ENCODE peak calls at places on chromosomes 12 and 14, in five cellular contexts. One of them, this sample, is unnamed.
A peak's percentile ranks its signal among the peaks of the same experiment; 100 is the strongest.

GRCh38 chr14:102943454-102943853 is 21.0 kb downstream of the AMN start:
- DNase-seq in H1: no peak
- DNase-seq in SK-N-SH: no peak
- DNase-seq in HCT116: no peak
- DNase-seq in GM12878: no peak
- DNase-seq in this sample: no peak

GRCh38 chr12:70664463-70664862 is 27.2 kb upstream of the PTPRB start:
- DNase-seq in H1: no peak
- DNase-seq in SK-N-SH: peak; percentile 6
- DNase-seq in HCT116: no peak
- DNase-seq in GM12878: no peak
- DNase-seq in this sample: no peak

GRCh38 chr12:94427520-94428381 is 31.9 kb downstream of the CEP83 start:
- DNase-seq in H1: no peak
- DNase-seq in SK-N-SH: no peak
- DNase-seq in HCT116: no peak
- DNase-seq in GM12878: peak; percentile 43
- DNase-seq in this sample: no peak

GRCh38 chr12:52836042-52836466 is 1.9 kb upstream of the KRT79 start:
- DNase-seq in H1: no peak
- DNase-seq in SK-N-SH: no peak
- DNase-seq in HCT116: no peak
- DNase-seq in GM12878: no peak
- DNase-seq in this sample: no peak

GRCh38 chr14:78022059-78022458 is 148.1 kb upstream of the NRXN3 start:
- DNase-seq in H1: peak; percentile 95
- DNase-seq in SK-N-SH: peak; percentile 67
- DNase-seq in HCT116: peak; percentile 67
- DNase-seq in GM12878: peak; percentile 25
- DNase-seq in this sample: peak; percentile 28

GRCh38 chr14:35534884-35535793 is 1.2 kb downstream of the INSM2 start:
- DNase-seq in H1: peak; percentile 93
- DNase-seq in SK-N-SH: peak; percentile 52
- DNase-seq in HCT116: no peak
- DNase-seq in GM12878: no peak
- DNase-seq in this sample: no peak

GRCh38 chr12:99879439-99879838 is 105.3 kb downstream of the ANKS1B start:
- DNase-seq in H1: no peak
- DNase-seq in SK-N-SH: peak; percentile 4
- DNase-seq in HCT116: no peak
- DNase-seq in GM12878: no peak
- DNase-seq in this sample: no peak

GRCh38 chr14:71250347-71250746 is 343.1 kb downstream of the PCNX1 start:
- DNase-seq in H1: no peak
- DNase-seq in SK-N-SH: no peak
- DNase-seq in HCT116: no peak
- DNase-seq in GM12878: no peak
- DNase-seq in this sample: no peak

GRCh38 chr12:49260165-49260564 is 4.7 kb upstream of the TUBA1C start:
- DNase-seq in H1: no peak
- DNase-seq in SK-N-SH: no peak
- DNase-seq in HCT116: no peak
- DNase-seq in GM12878: no peak
- DNase-seq in this sample: no peak

GRCh38 chr12:54933381-54933780 is 51.2 kb downstream of the TESPA1 start:
- DNase-seq in H1: no peak
- DNase-seq in SK-N-SH: no peak
- DNase-seq in HCT116: no peak
- DNase-seq in GM12878: peak; percentile 2
- DNase-seq in this sample: no peak

GRCh38 chr14:72801381-72801812 is 92.5 kb downstream of the DPF3 start:
- DNase-seq in H1: no peak
- DNase-seq in SK-N-SH: no peak
- DNase-seq in HCT116: peak; percentile 50
- DNase-seq in GM12878: no peak
- DNase-seq in this sample: peak; percentile 43

GRCh38 chr12:126362964-126363363 is 1297.7 kb downstream of the AACS start:
- DNase-seq in H1: peak; percentile 72
- DNase-seq in SK-N-SH: no peak
- DNase-seq in HCT116: no peak
- DNase-seq in GM12878: no peak
- DNase-seq in this sample: no peak

GRCh38 chr12:128069359-128069997 is 197.5 kb upstream of the TMEM132C start:
- DNase-seq in H1: peak; percentile 65
- DNase-seq in SK-N-SH: peak; percentile 46
- DNase-seq in HCT116: peak; percentile 26
- DNase-seq in GM12878: no peak
- DNase-seq in this sample: peak; percentile 32

GRCh38 chr12:96303656-96304055 is 96.6 kb downstream of the CDK17 start:
- DNase-seq in H1: no peak
- DNase-seq in SK-N-SH: no peak
- DNase-seq in HCT116: no peak
- DNase-seq in GM12878: no peak
- DNase-seq in this sample: no peak

GRCh38 chr12:100926669-100927248 is 132.2 kb downstream of the ANO4 start:
- DNase-seq in H1: peak; percentile 63
- DNase-seq in SK-N-SH: no peak
- DNase-seq in HCT116: peak; percentile 48
- DNase-seq in GM12878: no peak
- DNase-seq in this sample: no peak

GRCh38 chr12:106585862-106586534 is 3.2 kb downstream of the RFX4 start:
- DNase-seq in H1: peak; percentile 76
- DNase-seq in SK-N-SH: peak; percentile 47
- DNase-seq in HCT116: no peak
- DNase-seq in GM12878: no peak
- DNase-seq in this sample: no peak

GRCh38 chr12:7075518-7075917 is 15.0 kb downstream of the C1S start:
- DNase-seq in H1: no peak
- DNase-seq in SK-N-SH: no peak
- DNase-seq in HCT116: no peak
- DNase-seq in GM12878: no peak
- DNase-seq in this sample: no peak

GRCh38 chr12:2163172-2163927 is 110.6 kb downstream of the CACNA1C start:
- DNase-seq in H1: no peak
- DNase-seq in SK-N-SH: no peak
- DNase-seq in HCT116: no peak
- DNase-seq in GM12878: no peak
- DNase-seq in this sample: no peak

GRCh38 chr12:29516431-29516875 is 19.0 kb upstream of the OVCH1 start:
- DNase-seq in H1: no peak
- DNase-seq in SK-N-SH: no peak
- DNase-seq in HCT116: no peak
- DNase-seq in GM12878: no peak
- DNase-seq in this sample: no peak

GRCh38 chr12:6958609-6959375 is 7.6 kb downstream of the PTPN6 start:
- DNase-seq in H1: no peak
- DNase-seq in SK-N-SH: peak; percentile 16
- DNase-seq in HCT116: no peak
- DNase-seq in GM12878: no peak
- DNase-seq in this sample: no peak

GRCh38 chr14:75279739-75280447 is 1.3 kb downstream of the FOS start:
- DNase-seq in H1: peak; percentile 75
- DNase-seq in SK-N-SH: peak; percentile 34
- DNase-seq in HCT116: no peak
- DNase-seq in GM12878: no peak
- DNase-seq in this sample: no peak

GRCh38 chr14:20632831-20633771 is 8.4 kb downstream of the OR6S1 start:
- DNase-seq in H1: peak; percentile 82
- DNase-seq in SK-N-SH: peak; percentile 43
- DNase-seq in HCT116: no peak
- DNase-seq in GM12878: peak; percentile 76
- DNase-seq in this sample: peak; percentile 94

GRCh38 chr12:98646165-98646764 is 1.2 kb downstream of the APAF1 start:
- DNase-seq in H1: no peak
- DNase-seq in SK-N-SH: no peak
- DNase-seq in HCT116: peak; percentile 15
- DNase-seq in GM12878: no peak
- DNase-seq in this sample: no peak

GRCh38 chr12:96197503-96198272 is 3.5 kb downstream of the ELK3 start:
- DNase-seq in H1: no peak
- DNase-seq in SK-N-SH: no peak
- DNase-seq in HCT116: peak; percentile 82
- DNase-seq in GM12878: no peak
- DNase-seq in this sample: no peak

GRCh38 chr12:3442397-3442796 is 48.6 kb upstream of the PRMT8 start:
- DNase-seq in H1: no peak
- DNase-seq in SK-N-SH: no peak
- DNase-seq in HCT116: no peak
- DNase-seq in GM12878: no peak
- DNase-seq in this sample: no peak

GRCh38 chr14:104223810-104224515 is 85.6 kb downstream of the KIF26A start:
- DNase-seq in H1: peak; percentile 42
- DNase-seq in SK-N-SH: peak; percentile 91
- DNase-seq in HCT116: no peak
- DNase-seq in GM12878: no peak
- DNase-seq in this sample: no peak

GRCh38 chr14:100747021-100747586 is 20.4 kb downstream of the DLK1 start:
- DNase-seq in H1: no peak
- DNase-seq in SK-N-SH: no peak
- DNase-seq in HCT116: peak; percentile 45
- DNase-seq in GM12878: no peak
- DNase-seq in this sample: peak; percentile 78

GRCh38 chr12:109538191-109538863 is 35.0 kb downstream of the MMAB start:
- DNase-seq in H1: no peak
- DNase-seq in SK-N-SH: peak; percentile 88
- DNase-seq in HCT116: no peak
- DNase-seq in GM12878: no peak
- DNase-seq in this sample: no peak

GRCh38 chr14:71714225-71714624 is 218.0 kb upstream of the RGS6 start:
- DNase-seq in H1: no peak
- DNase-seq in SK-N-SH: no peak
- DNase-seq in HCT116: no peak
- DNase-seq in GM12878: no peak
- DNase-seq in this sample: no peak

GRCh38 chr12:9692909-9693308 is 23.4 kb downstream of the CLEC2D start:
- DNase-seq in H1: no peak
- DNase-seq in SK-N-SH: no peak
- DNase-seq in HCT116: no peak
- DNase-seq in GM12878: no peak
- DNase-seq in this sample: no peak

GRCh38 chr12:121805171-121805687 is 1.4 kb downstream of the SETD1B start:
- DNase-seq in H1: no peak
- DNase-seq in SK-N-SH: peak; percentile 48
- DNase-seq in HCT116: no peak
- DNase-seq in GM12878: no peak
- DNase-seq in this sample: no peak

GRCh38 chr12:98744692-98745091 is 99.6 kb downstream of the APAF1 start:
- DNase-seq in H1: no peak
- DNase-seq in SK-N-SH: no peak
- DNase-seq in HCT116: no peak
- DNase-seq in GM12878: no peak
- DNase-seq in this sample: no peak

GRCh38 chr14:60649815-60650381 is 621 bp upstream of the SIX1 start:
- DNase-seq in H1: no peak
- DNase-seq in SK-N-SH: no peak
- DNase-seq in HCT116: no peak
- DNase-seq in GM12878: no peak
- DNase-seq in this sample: no peak

GRCh38 chr12:85765443-85765842 is 70.8 kb downstream of the RASSF9 start:
- DNase-seq in H1: no peak
- DNase-seq in SK-N-SH: no peak
- DNase-seq in HCT116: no peak
- DNase-seq in GM12878: no peak
- DNase-seq in this sample: no peak

DNA sequence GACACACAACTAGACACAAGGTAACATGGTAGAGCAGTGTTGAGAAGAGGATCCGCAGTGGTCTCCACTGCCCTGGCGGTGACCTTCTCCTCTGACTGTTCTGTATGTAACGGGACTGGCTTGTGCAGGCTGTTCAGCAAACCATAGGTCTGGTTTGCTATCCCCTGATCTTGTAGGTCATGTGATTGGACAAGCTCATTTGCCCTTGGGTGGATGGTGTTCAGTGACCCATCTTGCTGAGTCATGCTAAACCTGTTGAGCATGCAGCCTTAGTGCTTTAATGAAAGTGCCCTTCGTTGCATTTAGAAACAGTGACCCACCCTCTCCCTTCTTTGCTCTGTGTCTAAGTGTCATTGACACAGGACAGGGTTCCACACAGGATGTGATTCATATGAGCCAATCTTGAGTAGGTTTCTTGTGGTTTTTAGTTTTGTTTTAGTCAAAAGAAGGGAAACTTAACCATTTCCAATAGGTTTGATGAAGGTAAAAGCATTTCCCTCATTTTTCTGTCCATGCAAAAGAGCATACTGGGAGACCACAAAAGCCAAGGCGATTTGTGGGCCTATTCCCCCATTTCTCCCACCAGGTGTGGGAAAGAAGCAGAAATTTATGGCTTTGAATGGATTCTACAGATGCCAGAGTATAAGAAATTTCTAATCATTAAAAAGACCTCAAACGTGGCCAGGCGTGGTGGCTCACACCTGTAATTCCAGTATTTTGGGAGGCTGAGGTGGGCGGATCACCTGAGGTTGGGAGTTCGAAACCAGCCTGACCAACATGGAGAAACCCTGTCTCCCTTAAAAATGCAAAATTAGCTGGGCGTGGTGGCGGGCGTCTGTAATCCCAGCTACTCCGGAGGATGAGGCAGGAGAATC is 32.6 kb upstream of the HIF1A start:
- DNase-seq in H1: no peak
- DNase-seq in SK-N-SH: peak; percentile 19
- DNase-seq in HCT116: peak; percentile 34
- DNase-seq in GM12878: peak; percentile 100
- DNase-seq in this sample: no peak
- H3K4me1 ChIP-seq in H1: no peaks in the 10 kb centered on the region
- H3K4me1 ChIP-seq in SK-N-SH: peaks cover 12% of the 10 kb centered on the region
- H3K4me1 ChIP-seq in HCT116: peaks cover 2% of the 10 kb centered on the region
- H3K4me1 ChIP-seq in GM12878: peaks cover 34% of the 10 kb centered on the region
- H3K4me1 ChIP-seq in this sample: no peaks in the 10 kb centered on the region

GRCh38 chr12:123164222-123164621 is 13.3 kb upstream of the PITPNM2 start:
- DNase-seq in H1: no peak
- DNase-seq in SK-N-SH: no peak
- DNase-seq in HCT116: no peak
- DNase-seq in GM12878: no peak
- DNase-seq in this sample: no peak
- TF ChIP-seq SIN3A in H1: no peak
- TF ChIP-seq SIN3A in SK-N-SH: no peak
- TF ChIP-seq SIN3A in HCT116: no peak
- TF ChIP-seq SIN3A in GM12878: no peak
- TF ChIP-seq SIN3A in this sample: no peak

GRCh38 chr14:26334288-26334687 is 263.5 kb downstream of the NOVA1 start:
- DNase-seq in H1: no peak
- DNase-seq in SK-N-SH: no peak
- DNase-seq in HCT116: no peak
- DNase-seq in GM12878: no peak
- DNase-seq in this sample: no peak
- H3K4me1 ChIP-seq in H1: no peaks in the 10 kb centered on the region
- H3K4me1 ChIP-seq in SK-N-SH: no peaks in the 10 kb centered on the region
- H3K4me1 ChIP-seq in HCT116: no peaks in the 10 kb centered on the region
- H3K4me1 ChIP-seq in GM12878: no peaks in the 10 kb centered on the region
- H3K4me1 ChIP-seq in this sample: no peaks in the 10 kb centered on the region

DNA sequence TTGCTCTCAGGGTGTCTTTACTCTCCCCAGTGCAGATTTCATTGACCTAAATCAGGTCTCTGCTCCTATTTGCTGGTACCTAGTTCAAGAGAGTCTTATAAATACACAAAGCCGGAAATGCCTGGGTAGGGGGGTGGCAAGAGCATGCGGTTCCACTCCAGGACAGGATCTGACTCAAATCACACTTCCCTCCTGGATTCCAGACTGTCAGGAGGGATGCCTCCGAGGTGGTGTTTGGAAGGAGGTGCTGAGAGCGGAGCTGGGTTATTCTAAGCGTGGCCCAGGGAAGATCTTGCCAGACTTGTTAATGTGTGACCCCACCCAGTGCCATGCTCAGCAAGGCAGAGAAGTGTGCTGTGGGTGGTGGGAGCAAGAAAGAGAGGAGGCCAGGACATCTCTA is 49.8 kb downstream of the B4GALNT3 start:
- DNase-seq in H1: no peak
- DNase-seq in SK-N-SH: no peak
- DNase-seq in HCT116: no peak
- DNase-seq in GM12878: no peak
- DNase-seq in this sample: no peak
- TF ChIP-seq SIN3A in H1: no peak
- TF ChIP-seq SIN3A in SK-N-SH: no peak
- TF ChIP-seq SIN3A in HCT116: no peak
- TF ChIP-seq SIN3A in GM12878: no peak
- TF ChIP-seq SIN3A in this sample: no peak